ENCODE peak calls at places on chromosome 18, in four cellular contexts. P is heart left ventricle, B is HCT116, L is testis. K is an unnamed sample. For H3K36me3, the result is how much of the 10 kb centered on the place peaks cover.

GRCh38 chr18:23593720-23594119 is 7.4 kb upstream of the NPC1 start:
- DNase-seq in P (no peak), B (no peak), L (no peak), K (no peak)

GRCh38 chr18:44880170-44880569 is 199.5 kb downstream of the SETBP1 start:
- DNase-seq in P (no peak), B (no peak), L (no peak), K (no peak)

GRCh38 chr18:22667616-22668422 is 250.1 kb upstream of the CTAGE1 start:
- DNase-seq in P (no peak), B (peak), L (no peak), K (no peak)

GRCh38 chr18:57909620-57910019 is 106.5 kb upstream of the ATP8B1 start:
- DNase-seq in P (no peak), B (no peak), L (no peak), K (no peak)

GRCh38 chr18:6021341-6022088 is 126.2 kb upstream of the TMEM200C start:
- DNase-seq in P (no peak), B (no peak), L (no peak), K (no peak)

GRCh38 chr18:79962311-79962710 is 2.1 kb upstream of the HSBP1L1 start:
- DNase-seq in P (no peak), B (peak), L (no peak), K (no peak)

GRCh38 chr18:64807560-64807959 is 658.7 kb upstream of the LINC00305 start:
- DNase-seq in P (no peak), B (no peak), L (no peak), K (no peak)

GRCh38 chr18:457533-457932 is 43.0 kb downstream of the COLEC12 start:
- DNase-seq in P (no peak), B (no peak), L (no peak), K (no peak)

GRCh38 chr18:51135361-51135760 is 62.1 kb downstream of the MEX3C start:
- DNase-seq in P (no peak), B (no peak), L (no peak), K (no peak)

GRCh38 chr18:49212819-49213218 is 247.6 kb downstream of the DYM start:
- DNase-seq in P (no peak), B (no peak), L (no peak), K (no peak)

GRCh38 chr18:75070625-75071483 is 138.1 kb downstream of the PTGR3 start:
- DNase-seq in P (no peak), B (peak), L (peak), K (peak)
- TF ChIP-seq POLR2A in P (peak), B (no peak), L (no peak), K (no peak)

DNA sequence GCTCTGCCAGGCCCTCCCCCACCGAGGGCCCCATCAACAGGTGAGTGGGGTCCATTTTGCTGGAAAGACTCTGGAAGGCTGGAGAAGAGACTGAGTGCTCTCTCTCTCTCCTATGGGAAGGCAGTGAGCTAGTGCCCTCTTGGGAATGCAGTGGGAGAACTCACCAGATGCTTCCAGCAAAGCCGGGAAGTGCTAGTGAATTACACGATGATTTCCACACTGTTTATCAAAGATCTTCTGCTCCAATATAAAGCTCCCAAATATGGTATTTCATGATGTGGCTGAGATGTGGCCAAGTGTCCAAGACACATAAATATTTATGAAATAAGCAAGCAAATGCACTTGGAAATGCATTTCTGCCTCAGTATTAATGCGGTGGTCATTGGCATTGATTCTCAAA is 135.9 kb downstream of the VAPA start:
- DNase-seq in P (no peak), B (no peak), L (no peak), K (no peak)
- H3K27ac ChIP-seq in P (no peak), B (no peak), L (no peak), K (peak)

GRCh38 chr18:12315911-12316310 is 7.9 kb downstream of the TUBB6 start:
- DNase-seq in P (peak), B (no peak), L (no peak), K (no peak)

GRCh38 chr18:12317664-12318333 is 9.8 kb downstream of the TUBB6 start:
- DNase-seq in P (no peak), B (no peak), L (no peak), K (no peak)

GRCh38 chr18:12315481-12315880 is 7.4 kb downstream of the TUBB6 start:
- DNase-seq in P (no peak), B (no peak), L (no peak), K (no peak)

GRCh38 chr18:12318857-12319256 is 10.8 kb downstream of the TUBB6 start:
- DNase-seq in P (no peak), B (no peak), L (no peak), K (no peak)

DNA sequence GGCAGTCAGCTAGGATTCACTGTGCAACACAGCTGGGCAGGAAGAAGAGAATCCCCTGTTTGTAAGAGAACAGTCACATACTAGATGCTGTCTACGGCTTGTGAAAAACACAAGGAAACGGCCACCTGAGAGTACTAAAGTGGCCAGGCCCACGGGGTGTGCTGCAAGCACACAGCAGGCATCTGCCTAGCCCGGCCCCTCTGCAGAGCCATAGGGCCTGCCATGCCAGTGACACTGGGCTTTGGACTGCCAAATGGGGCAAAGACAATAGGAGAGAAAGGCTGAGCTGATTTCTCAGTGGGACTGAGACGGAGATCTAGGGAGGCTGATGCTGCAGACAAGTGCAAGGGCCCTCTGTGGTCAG is 10.3 kb downstream of the TUBB6 start:
- DNase-seq in P (no peak), B (no peak), L (no peak), K (no peak)
- H3K36me3 ChIP-seq in P (half or more), B (under half), L (under half), K (under half)

GRCh38 chr18:63285332-63285731 is 34.2 kb downstream of the BCL2 start:
- DNase-seq in P (no peak), B (no peak), L (no peak), K (no peak)
- TF ChIP-seq POLR2A in P (no peak), B (no peak), L (no peak), K (no peak)

GRCh38 chr18:60838677-60839076 is 466.1 kb upstream of the MC4R start:
- DNase-seq in P (no peak), B (no peak), L (no peak), K (no peak)
- H3K27ac ChIP-seq in P (no peak), B (no peak), L (no peak), K (no peak)

DNA sequence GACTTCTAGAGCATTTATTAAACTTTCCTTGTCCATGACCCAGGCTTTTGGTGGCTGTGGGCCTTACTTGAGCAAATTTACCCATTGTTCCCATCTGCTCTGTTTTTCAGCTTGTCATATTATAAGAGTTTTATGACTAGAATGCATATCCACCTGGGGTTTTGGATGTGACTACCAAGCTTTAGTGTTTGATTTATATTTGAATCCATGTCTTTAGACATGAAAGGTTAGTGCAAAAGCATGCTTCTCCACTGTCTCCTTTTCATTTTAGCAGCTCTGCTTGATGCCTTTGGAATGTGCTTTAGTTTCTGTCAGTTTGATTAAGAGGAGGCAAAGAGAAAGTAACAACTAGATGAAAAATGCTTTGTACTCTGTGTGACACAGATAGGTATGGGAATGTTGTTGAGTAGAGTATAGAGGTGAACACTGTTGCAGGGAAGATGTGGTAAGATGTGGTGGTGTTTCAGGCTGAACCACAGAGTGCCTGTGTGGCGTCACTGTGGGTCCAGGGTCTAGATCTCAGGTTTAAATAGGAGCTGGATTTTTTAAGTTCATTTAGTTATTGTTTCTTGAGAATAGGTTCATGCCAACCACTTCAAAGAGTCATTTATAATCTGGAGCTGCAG is 19.7 kb downstream of the PIK3C3 start:
- DNase-seq in P (no peak), B (no peak), L (no peak), K (no peak)
- H3K36me3 ChIP-seq in P (under half), B (under half), L (under half), K (under half)

DNA sequence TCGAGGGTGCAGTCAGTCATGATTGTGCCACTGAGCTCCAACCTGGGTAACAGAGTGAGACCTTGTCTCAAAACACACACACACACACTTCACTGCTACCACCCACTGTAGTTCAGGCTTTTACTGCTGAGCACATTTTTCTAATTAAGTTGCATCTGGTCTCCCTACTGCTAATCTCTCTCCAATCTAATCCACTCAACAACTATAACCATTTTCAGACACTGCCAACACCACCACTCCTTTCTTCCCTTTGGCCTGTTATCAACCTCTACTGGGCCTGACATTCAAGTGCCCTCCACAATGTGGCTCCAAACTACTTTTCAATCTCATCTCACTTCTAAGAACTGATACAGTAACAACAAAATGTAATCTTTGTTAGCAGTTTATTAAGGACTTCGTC is 44.8 kb downstream of the RMP24 start:
- DNase-seq in P (no peak), B (no peak), L (no peak), K (no peak)
- TF ChIP-seq POLR2A in P (no peak), B (no peak), L (no peak), K (no peak)

DNA sequence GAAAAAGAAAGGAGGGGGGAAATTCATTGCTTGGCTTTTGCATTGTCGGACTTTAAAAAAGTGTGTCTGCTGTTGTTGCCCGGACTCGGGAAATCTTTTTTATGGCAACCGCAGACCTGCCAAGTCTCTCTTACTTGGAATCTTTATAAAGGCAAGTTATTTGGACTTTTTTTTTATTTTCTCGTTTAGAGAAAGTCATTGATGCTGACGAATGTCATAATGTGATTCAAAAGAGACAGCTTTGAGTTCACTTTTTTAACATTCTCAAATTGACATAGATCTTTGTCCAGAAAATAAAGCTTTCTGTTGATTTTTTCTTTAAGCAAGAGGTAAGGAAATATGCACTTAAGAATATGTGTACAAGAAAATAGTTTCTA is 651 bp upstream of the ZNF521 start:
- DNase-seq in P (no peak), B (no peak), L (no peak), K (no peak)
- H3K27ac ChIP-seq in P (no peak), B (no peak), L (no peak), K (no peak)

GRCh38 chr18:8373486-8373885 is 235.8 kb upstream of the RAB12 start:
- DNase-seq in P (no peak), B (no peak), L (no peak), K (no peak)

GRCh38 chr18:8379187-8379941 is 229.9 kb upstream of the RAB12 start:
- DNase-seq in P (no peak), B (no peak), L (no peak), K (no peak)

GRCh38 chr18:8374652-8375051 is 234.6 kb upstream of the RAB12 start:
- DNase-seq in P (no peak), B (no peak), L (no peak), K (no peak)

GRCh38 chr18:8375899-8376512 is 233.2 kb upstream of the RAB12 start:
- DNase-seq in P (no peak), B (no peak), L (no peak), K (no peak)

GRCh38 chr18:8375269-8375668 is 234.0 kb upstream of the RAB12 start:
- DNase-seq in P (no peak), B (no peak), L (no peak), K (no peak)
- H3K36me3 ChIP-seq in P (half or more), B (under half), L (under half), K (under half)